ENCODE peak calls at places on chromosomes 1 and 21, in five cellular contexts. N is A549, X is H1, T is HepG2, Y is GM12878. V is an unnamed sample.

GRCh38 chr1:54716299-54717047 is 812 bp downstream of the TTC4 start:
- DNase-seq in X (no peak), T (no peak), Y (peak), N (no peak), V (peak)

GRCh38 chr1:84861516-84861915 is 31.5 kb downstream of the LPAR3 start:
- DNase-seq in N (no peak), T (no peak), X (no peak), Y (no peak), V (no peak)

GRCh38 chr1:53112271-53112774 is 30.1 kb downstream of the SLC1A7 start:
- DNase-seq in X (no peak), Y (no peak), N (peak), T (peak), V (no peak)

GRCh38 chr1:223224465-223224864 is 81.4 kb upstream of the TLR5 start:
- DNase-seq in N (no peak), T (no peak), Y (no peak), X (no peak), V (peak)

GRCh38 chr1:58874757-58875755 is 91.2 kb upstream of the JUN start:
- DNase-seq in N (no peak), T (peak), Y (no peak), X (peak), V (no peak)

GRCh38 chr1:22508329-22508728 is 55.0 kb upstream of the EPHA8 start:
- DNase-seq in Y (no peak), X (no peak), N (no peak), T (no peak), V (no peak)

GRCh38 chr1:160052943-160053342 is 17.0 kb downstream of the KCNJ10 start:
- DNase-seq in N (no peak), T (peak), Y (no peak), X (no peak), V (no peak)

GRCh38 chr21:45228171-45228641 is 59.5 kb downstream of the POFUT2 start:
- DNase-seq in Y (no peak), T (peak), X (no peak), N (peak), V (no peak)

GRCh38 chr1:202723708-202724107 is 13.5 kb upstream of the SYT2 start:
- DNase-seq in X (no peak), T (no peak), N (no peak), Y (no peak), V (no peak)

GRCh38 chr1:202733251-202733650 is 23.0 kb upstream of the SYT2 start:
- DNase-seq in N (no peak), X (no peak), Y (no peak), T (no peak), V (no peak)

GRCh38 chr1:202725541-202725940 is 15.3 kb upstream of the SYT2 start:
- DNase-seq in X (no peak), N (no peak), Y (no peak), T (no peak), V (no peak)

DNA sequence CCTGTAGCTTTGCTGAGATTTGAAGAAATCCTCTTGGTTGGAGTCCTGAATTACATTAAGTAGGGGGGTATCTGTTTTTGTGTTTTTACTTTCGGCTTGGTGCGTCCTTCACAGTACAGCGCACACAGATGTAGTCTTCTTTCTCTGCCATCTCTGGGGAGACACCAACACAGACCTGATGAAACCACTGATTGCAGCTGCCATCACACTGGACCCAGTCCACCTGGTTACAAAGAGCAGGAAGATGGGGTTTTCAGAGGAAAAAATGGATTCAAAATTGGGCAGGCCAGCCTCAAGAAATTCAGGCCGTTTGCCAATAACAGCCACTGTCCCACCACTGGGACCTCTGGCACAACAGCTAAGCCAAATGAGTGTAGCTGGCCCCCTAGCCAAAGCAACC is 18.7 kb upstream of the SYT2 start:
- DNase-seq in T (no peak), N (no peak), Y (no peak), X (no peak), V (no peak)
- TF ChIP-seq KDM1A in T (no peak), N (no peak), Y (no peak), X (no peak), V (no peak)

DNA sequence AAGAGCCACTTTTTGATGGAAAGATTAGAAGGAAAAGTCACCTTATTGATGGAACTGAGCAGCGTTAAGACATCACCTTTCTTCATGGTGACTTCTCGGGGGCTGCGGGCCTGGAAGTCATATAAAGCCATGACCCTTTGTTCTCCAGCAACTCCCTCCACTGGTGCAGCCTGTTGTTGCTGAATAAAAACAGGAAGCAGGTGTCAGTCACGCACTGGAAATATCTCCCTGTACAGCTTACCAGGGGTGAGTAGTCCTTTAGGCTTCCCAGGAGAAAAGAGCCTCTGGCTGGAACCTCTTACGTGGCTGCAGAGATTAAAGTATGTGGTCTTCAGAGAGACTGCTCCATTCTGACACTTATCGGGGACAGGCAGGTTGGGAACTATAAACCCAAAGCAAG is 31.9 kb downstream of the SPTA1 start:
- DNase-seq in Y (no peak), N (no peak), T (no peak), X (no peak), V (peak)
- TF ChIP-seq KDM1A in Y (no peak), N (no peak), T (no peak), X (no peak), V (no peak)

DNA sequence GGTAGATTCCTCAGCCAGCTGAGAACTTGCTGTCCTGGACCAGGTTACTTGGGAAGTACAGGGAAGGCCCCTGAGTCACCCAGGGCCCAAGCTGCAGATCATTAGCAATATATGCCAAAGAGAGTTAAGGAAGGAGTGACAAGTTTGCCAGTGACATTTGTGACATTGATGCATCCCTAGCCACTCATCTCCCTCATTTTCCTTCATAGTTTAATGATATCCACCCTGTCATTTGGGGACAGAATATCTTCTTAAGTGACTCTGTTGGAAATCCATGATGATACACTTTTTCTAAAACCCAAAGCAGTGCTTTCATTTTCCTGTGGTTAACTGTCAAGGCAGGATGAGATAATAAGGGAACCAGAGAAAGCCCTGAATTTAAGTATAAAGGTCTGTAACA is 3.2 kb downstream of the TNN start:
- DNase-seq in T (no peak), Y (no peak), N (no peak), X (no peak), V (no peak)
- TF ChIP-seq KDM1A in T (no peak), Y (no peak), N (no peak), X (no peak), V (no peak)

DNA sequence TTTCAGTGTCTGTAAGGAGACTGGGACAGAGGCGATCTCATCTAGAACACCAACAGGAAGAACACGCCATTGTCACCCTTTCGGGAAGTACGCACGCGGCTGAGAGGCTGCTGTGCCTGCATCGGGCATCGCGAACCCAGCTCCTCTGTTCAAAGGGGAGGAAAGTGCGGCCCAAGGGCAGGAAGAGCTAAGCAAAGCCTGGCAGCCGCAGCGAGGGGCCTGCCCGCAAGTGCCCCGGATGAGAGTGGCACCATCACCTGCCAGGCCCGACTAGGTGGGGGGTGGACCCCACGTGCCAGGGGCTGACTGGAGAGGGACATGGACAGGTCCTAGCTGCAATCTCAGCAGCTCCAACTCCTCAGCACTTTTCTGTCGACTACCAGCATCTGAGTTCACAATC is 7.5 kb downstream of the TPRG1L start:
- DNase-seq in X (no peak), T (no peak), N (no peak), Y (no peak), V (no peak)
- TF ChIP-seq KDM1A in X (no peak), T (no peak), N (no peak), Y (no peak), V (no peak)

V was measured in K562.